ENCODE peak calls at places on chromosome 3, in ten cellular contexts. One of them, this sample, is unnamed. For H3K9me3, the result is how much of the 10 kb centered on the place peaks cover.

GRCh38 chr3:5563537-5564277 is 376.2 kb downstream of the EDEM1 start:
- DNase-seq in CD8-positive, alpha-beta T cell: no peak
- DNase-seq in astrocyte: no peak
- DNase-seq in spleen: no peak
- DNase-seq in transverse colon: no peak
- DNase-seq in fibroblast of lung: no peak
- DNase-seq in ovary: no peak
- DNase-seq in PC-3: no peak
- DNase-seq in psoas muscle: no peak
- DNase-seq in tibial nerve: no peak
- DNase-seq in this sample: no peak

GRCh38 chr3:195104340-195104739 is 166.6 kb downstream of the XXYLT1 start:
- DNase-seq in CD8-positive, alpha-beta T cell: no peak
- DNase-seq in astrocyte: no peak
- DNase-seq in spleen: peak
- DNase-seq in transverse colon: no peak
- DNase-seq in fibroblast of lung: no peak
- DNase-seq in ovary: no peak
- DNase-seq in PC-3: no peak
- DNase-seq in psoas muscle: no peak
- DNase-seq in tibial nerve: no peak
- DNase-seq in this sample: no peak

GRCh38 chr3:42804831-42805821 is 836 bp upstream of the HIGD1A start:
- DNase-seq in CD8-positive, alpha-beta T cell: no peak
- DNase-seq in astrocyte: no peak
- DNase-seq in spleen: peak
- DNase-seq in transverse colon: peak
- DNase-seq in fibroblast of lung: peak
- DNase-seq in ovary: peak
- DNase-seq in PC-3: no peak
- DNase-seq in psoas muscle: peak
- DNase-seq in tibial nerve: no peak
- DNase-seq in this sample: no peak

GRCh38 chr3:42864321-42864950 is 11.2 kb downstream of the CYP8B1 start:
- DNase-seq in CD8-positive, alpha-beta T cell: no peak
- DNase-seq in astrocyte: no peak
- DNase-seq in spleen: no peak
- DNase-seq in transverse colon: no peak
- DNase-seq in fibroblast of lung: no peak
- DNase-seq in ovary: no peak
- DNase-seq in PC-3: no peak
- DNase-seq in psoas muscle: no peak
- DNase-seq in tibial nerve: no peak
- DNase-seq in this sample: no peak

GRCh38 chr3:68256635-68257034 is 602.2 kb upstream of the SUCLG2 start:
- DNase-seq in CD8-positive, alpha-beta T cell: no peak
- DNase-seq in astrocyte: no peak
- DNase-seq in spleen: no peak
- DNase-seq in transverse colon: no peak
- DNase-seq in fibroblast of lung: no peak
- DNase-seq in ovary: no peak
- DNase-seq in PC-3: peak
- DNase-seq in psoas muscle: no peak
- DNase-seq in tibial nerve: no peak
- DNase-seq in this sample: peak

GRCh38 chr3:123089611-123090301 is 22.9 kb downstream of the PDIA5 start:
- DNase-seq in CD8-positive, alpha-beta T cell: no peak
- DNase-seq in astrocyte: no peak
- DNase-seq in spleen: peak
- DNase-seq in transverse colon: no peak
- DNase-seq in fibroblast of lung: peak
- DNase-seq in ovary: no peak
- DNase-seq in PC-3: no peak
- DNase-seq in psoas muscle: peak
- DNase-seq in tibial nerve: no peak
- DNase-seq in this sample: no peak

GRCh38 chr3:100455841-100456550 is 36.4 kb upstream of the TMEM45A start:
- DNase-seq in CD8-positive, alpha-beta T cell: no peak
- DNase-seq in astrocyte: no peak
- DNase-seq in spleen: no peak
- DNase-seq in transverse colon: no peak
- DNase-seq in fibroblast of lung: no peak
- DNase-seq in ovary: no peak
- DNase-seq in PC-3: no peak
- DNase-seq in psoas muscle: no peak
- DNase-seq in tibial nerve: no peak
- DNase-seq in this sample: no peak

GRCh38 chr3:100492059-100492809 is at the start of gene TMEM45A:
- DNase-seq in CD8-positive, alpha-beta T cell: peak
- DNase-seq in astrocyte: peak
- DNase-seq in spleen: peak
- DNase-seq in transverse colon: peak
- DNase-seq in fibroblast of lung: peak
- DNase-seq in ovary: peak
- DNase-seq in PC-3: peak
- DNase-seq in psoas muscle: peak
- DNase-seq in tibial nerve: peak
- DNase-seq in this sample: peak

GRCh38 chr3:127031046-127031810 is 48.3 kb downstream of the PLXNA1 start:
- DNase-seq in CD8-positive, alpha-beta T cell: no peak
- DNase-seq in astrocyte: no peak
- DNase-seq in spleen: no peak
- DNase-seq in transverse colon: no peak
- DNase-seq in fibroblast of lung: no peak
- DNase-seq in ovary: no peak
- DNase-seq in PC-3: no peak
- DNase-seq in psoas muscle: no peak
- DNase-seq in tibial nerve: no peak
- DNase-seq in this sample: no peak

GRCh38 chr3:14880486-14881179 is 61.9 kb downstream of the FGD5 start:
- DNase-seq in CD8-positive, alpha-beta T cell: no peak
- DNase-seq in astrocyte: no peak
- DNase-seq in spleen: no peak
- DNase-seq in transverse colon: no peak
- DNase-seq in fibroblast of lung: no peak
- DNase-seq in ovary: no peak
- DNase-seq in PC-3: no peak
- DNase-seq in psoas muscle: no peak
- DNase-seq in tibial nerve: no peak
- DNase-seq in this sample: no peak

GRCh38 chr3:179181993-179182551 is 33.9 kb downstream of the PIK3CA start:
- DNase-seq in CD8-positive, alpha-beta T cell: no peak
- DNase-seq in astrocyte: peak
- DNase-seq in spleen: no peak
- DNase-seq in transverse colon: no peak
- DNase-seq in fibroblast of lung: peak
- DNase-seq in ovary: no peak
- DNase-seq in PC-3: peak
- DNase-seq in psoas muscle: no peak
- DNase-seq in tibial nerve: no peak
- DNase-seq in this sample: no peak

GRCh38 chr3:122052968-122053367 is 2.2 kb upstream of the CD86 start:
- DNase-seq in CD8-positive, alpha-beta T cell: no peak
- DNase-seq in astrocyte: no peak
- DNase-seq in spleen: no peak
- DNase-seq in transverse colon: no peak
- DNase-seq in fibroblast of lung: no peak
- DNase-seq in ovary: no peak
- DNase-seq in PC-3: no peak
- DNase-seq in psoas muscle: no peak
- DNase-seq in tibial nerve: no peak
- DNase-seq in this sample: no peak

GRCh38 chr3:141610993-141611392 is 124.2 kb downstream of the RASA2 start:
- DNase-seq in CD8-positive, alpha-beta T cell: no peak
- DNase-seq in astrocyte: no peak
- DNase-seq in spleen: no peak
- DNase-seq in transverse colon: no peak
- DNase-seq in fibroblast of lung: no peak
- DNase-seq in ovary: no peak
- DNase-seq in PC-3: no peak
- DNase-seq in psoas muscle: no peak
- DNase-seq in tibial nerve: no peak
- DNase-seq in this sample: no peak

GRCh38 chr3:74135808-74136207 is 478.7 kb downstream of the CNTN3 start:
- DNase-seq in CD8-positive, alpha-beta T cell: no peak
- DNase-seq in astrocyte: no peak
- DNase-seq in spleen: no peak
- DNase-seq in transverse colon: no peak
- DNase-seq in fibroblast of lung: no peak
- DNase-seq in ovary: no peak
- DNase-seq in PC-3: no peak
- DNase-seq in psoas muscle: no peak
- DNase-seq in tibial nerve: no peak
- DNase-seq in this sample: no peak

GRCh38 chr3:124333931-124334640 is 342.2 kb upstream of the ROPN1 start:
- DNase-seq in CD8-positive, alpha-beta T cell: no peak
- DNase-seq in astrocyte: no peak
- DNase-seq in spleen: no peak
- DNase-seq in transverse colon: no peak
- DNase-seq in fibroblast of lung: no peak
- DNase-seq in ovary: no peak
- DNase-seq in PC-3: no peak
- DNase-seq in psoas muscle: no peak
- DNase-seq in tibial nerve: no peak
- DNase-seq in this sample: no peak

GRCh38 chr3:24182756-24183155 is 237.7 kb downstream of the NR1D2 start:
- DNase-seq in CD8-positive, alpha-beta T cell: no peak
- DNase-seq in astrocyte: no peak
- DNase-seq in spleen: no peak
- DNase-seq in transverse colon: no peak
- DNase-seq in fibroblast of lung: no peak
- DNase-seq in ovary: no peak
- DNase-seq in PC-3: no peak
- DNase-seq in psoas muscle: no peak
- DNase-seq in tibial nerve: no peak
- DNase-seq in this sample: no peak
- TF ChIP-seq CTCF in CD8-positive, alpha-beta T cell: no peak
- TF ChIP-seq CTCF in astrocyte: no peak
- TF ChIP-seq CTCF in spleen: no peak
- TF ChIP-seq CTCF in transverse colon: no peak
- TF ChIP-seq CTCF in fibroblast of lung: no peak
- TF ChIP-seq CTCF in ovary: no peak
- TF ChIP-seq CTCF in PC-3: no peak
- TF ChIP-seq CTCF in psoas muscle: no peak
- TF ChIP-seq CTCF in tibial nerve: no peak
- TF ChIP-seq CTCF in this sample: no peak

DNA sequence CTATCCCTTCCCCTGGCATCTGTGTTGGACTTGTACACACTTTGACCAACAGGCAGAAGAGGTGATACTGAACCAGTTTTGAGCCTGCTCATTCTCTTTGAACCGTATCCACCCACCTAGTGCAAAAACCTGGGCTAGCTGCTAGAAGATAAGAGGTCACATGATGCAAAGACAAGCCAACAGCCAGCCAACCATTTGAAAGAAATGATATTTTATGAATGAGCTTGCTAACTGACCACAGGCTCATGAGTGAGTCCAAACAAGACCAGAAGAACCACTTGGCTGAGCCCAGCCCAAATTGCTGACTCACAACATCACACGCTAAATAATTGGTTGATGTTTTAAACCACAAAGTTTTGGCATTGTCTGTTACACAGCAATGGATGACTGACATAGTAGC is 74.0 kb upstream of the CTNNB1 start:
- DNase-seq in CD8-positive, alpha-beta T cell: no peak
- DNase-seq in astrocyte: no peak
- DNase-seq in spleen: no peak
- DNase-seq in transverse colon: no peak
- DNase-seq in fibroblast of lung: no peak
- DNase-seq in ovary: no peak
- DNase-seq in PC-3: no peak
- DNase-seq in psoas muscle: no peak
- DNase-seq in tibial nerve: no peak
- DNase-seq in this sample: no peak
- H3K9me3 ChIP-seq in CD8-positive, alpha-beta T cell: under half
- H3K9me3 ChIP-seq in astrocyte: under half
- H3K9me3 ChIP-seq in spleen: under half
- H3K9me3 ChIP-seq in transverse colon: under half
- H3K9me3 ChIP-seq in fibroblast of lung: under half
- H3K9me3 ChIP-seq in ovary: under half
- H3K9me3 ChIP-seq in PC-3: under half
- H3K9me3 ChIP-seq in psoas muscle: under half
- H3K9me3 ChIP-seq in tibial nerve: under half
- H3K9me3 ChIP-seq in this sample: under half

GRCh38 chr3:134665243-134665642 is 14.4 kb upstream of the KY start:
- DNase-seq in CD8-positive, alpha-beta T cell: no peak
- DNase-seq in astrocyte: no peak
- DNase-seq in spleen: no peak
- DNase-seq in transverse colon: no peak
- DNase-seq in fibroblast of lung: no peak
- DNase-seq in ovary: no peak
- DNase-seq in PC-3: no peak
- DNase-seq in psoas muscle: no peak
- DNase-seq in tibial nerve: no peak
- DNase-seq in this sample: no peak

GRCh38 chr3:134666885-134667284 is 16.1 kb upstream of the KY start:
- DNase-seq in CD8-positive, alpha-beta T cell: no peak
- DNase-seq in astrocyte: no peak
- DNase-seq in spleen: no peak
- DNase-seq in transverse colon: no peak
- DNase-seq in fibroblast of lung: no peak
- DNase-seq in ovary: no peak
- DNase-seq in PC-3: no peak
- DNase-seq in psoas muscle: no peak
- DNase-seq in tibial nerve: no peak
- DNase-seq in this sample: no peak

GRCh38 chr3:134666052-134666451 is 15.2 kb upstream of the KY start:
- DNase-seq in CD8-positive, alpha-beta T cell: no peak
- DNase-seq in astrocyte: no peak
- DNase-seq in spleen: no peak
- DNase-seq in transverse colon: no peak
- DNase-seq in fibroblast of lung: no peak
- DNase-seq in ovary: no peak
- DNase-seq in PC-3: no peak
- DNase-seq in psoas muscle: no peak
- DNase-seq in tibial nerve: no peak
- DNase-seq in this sample: no peak

GRCh38 chr3:134666466-134666865 is 15.6 kb upstream of the KY start:
- DNase-seq in CD8-positive, alpha-beta T cell: no peak
- DNase-seq in astrocyte: no peak
- DNase-seq in spleen: no peak
- DNase-seq in transverse colon: no peak
- DNase-seq in fibroblast of lung: peak
- DNase-seq in ovary: no peak
- DNase-seq in PC-3: peak
- DNase-seq in psoas muscle: no peak
- DNase-seq in tibial nerve: no peak
- DNase-seq in this sample: no peak

GRCh38 chr3:134663646-134664456 is 13.0 kb upstream of the KY start:
- DNase-seq in CD8-positive, alpha-beta T cell: no peak
- DNase-seq in astrocyte: peak
- DNase-seq in spleen: no peak
- DNase-seq in transverse colon: no peak
- DNase-seq in fibroblast of lung: peak
- DNase-seq in ovary: no peak
- DNase-seq in PC-3: no peak
- DNase-seq in psoas muscle: peak
- DNase-seq in tibial nerve: no peak
- DNase-seq in this sample: no peak
- H3K27ac ChIP-seq in CD8-positive, alpha-beta T cell: no peak
- H3K27ac ChIP-seq in astrocyte: no peak
- H3K27ac ChIP-seq in spleen: no peak
- H3K27ac ChIP-seq in transverse colon: no peak
- H3K27ac ChIP-seq in fibroblast of lung: no peak
- H3K27ac ChIP-seq in ovary: no peak
- H3K27ac ChIP-seq in PC-3: no peak
- H3K27ac ChIP-seq in psoas muscle: peak
- H3K27ac ChIP-seq in tibial nerve: no peak
- H3K27ac ChIP-seq in this sample: no peak

GRCh38 chr3:47024932-47025331 is 45.5 kb downstream of the NBEAL2 start:
- DNase-seq in CD8-positive, alpha-beta T cell: no peak
- DNase-seq in astrocyte: peak
- DNase-seq in spleen: no peak
- DNase-seq in transverse colon: no peak
- DNase-seq in fibroblast of lung: peak
- DNase-seq in ovary: no peak
- DNase-seq in PC-3: peak
- DNase-seq in psoas muscle: no peak
- DNase-seq in tibial nerve: no peak
- DNase-seq in this sample: no peak
- TF ChIP-seq CTCF in CD8-positive, alpha-beta T cell: no peak
- TF ChIP-seq CTCF in astrocyte: no peak
- TF ChIP-seq CTCF in spleen: no peak
- TF ChIP-seq CTCF in transverse colon: no peak
- TF ChIP-seq CTCF in fibroblast of lung: peak
- TF ChIP-seq CTCF in ovary: no peak
- TF ChIP-seq CTCF in PC-3: no peak
- TF ChIP-seq CTCF in psoas muscle: no peak
- TF ChIP-seq CTCF in tibial nerve: no peak
- TF ChIP-seq CTCF in this sample: no peak